ENCODE peak calls at places on chromosomes 7 and 10, in ten cellular contexts. S is body of pancreas, Q is tibial nerve, U is HCT116, J is transverse colon, T is heart left ventricle, P is IMR-90, O is spleen, Y is esophagus muscularis mucosa, E is upper lobe of left lung. B is an unnamed sample. For H3K36me3, the result is how much of the 10 kb centered on the place peaks cover.

GRCh38 chr7:17521437-17521836 is 223.0 kb downstream of the AHR start:
- DNase-seq in O (no peak), T (no peak), Y (no peak), P (peak), U (no peak), E (no peak), Q (no peak), J (no peak), S (no peak), B (no peak)

GRCh38 chr7:80584778-80585177 is 53.7 kb upstream of the CD36 start:
- DNase-seq in U (no peak), P (peak), O (no peak), E (peak), T (no peak), Y (no peak), S (peak), Q (no peak), J (no peak), B (no peak)

GRCh38 chr7:107773027-107773426 is 29.1 kb downstream of the CBLL1 start:
- DNase-seq in Y (no peak), E (no peak), O (no peak), S (no peak), T (no peak), Q (no peak), U (no peak), P (no peak), J (no peak), B (no peak)

GRCh38 chr7:94486206-94486605 is 23.4 kb upstream of the CASD1 start:
- DNase-seq in J (no peak), Q (no peak), P (no peak), U (no peak), T (no peak), O (no peak), S (no peak), E (no peak), Y (no peak), B (no peak)

GRCh38 chr10:29317027-29317420 is 28.2 kb downstream of the LYZL1 start:
- DNase-seq in T (no peak), Q (no peak), E (no peak), Y (no peak), U (no peak), J (no peak), S (no peak), P (peak), O (no peak), B (no peak)

GRCh38 chr10:15168296-15168780 is at the start of gene NMT2:
- DNase-seq in S (no peak), Q (no peak), T (no peak), Y (no peak), O (peak), U (peak), J (no peak), P (no peak), E (no peak), B (peak)

GRCh38 chr10:71396084-71396713 is 521 bp upstream of the CDH23 start:
- DNase-seq in S (peak), E (peak), Y (no peak), J (peak), O (peak), P (no peak), Q (no peak), U (no peak), T (peak), B (peak)

GRCh38 chr7:106885652-106886051 is 20.6 kb downstream of the PIK3CG start:
- DNase-seq in O (no peak), J (no peak), S (no peak), E (no peak), U (no peak), Q (no peak), T (no peak), Y (no peak), P (no peak), B (no peak)

GRCh38 chr10:42598249-42598873 is 40.0 kb downstream of the ZNF33B start:
- DNase-seq in S (no peak), J (no peak), E (no peak), O (no peak), T (no peak), P (no peak), U (no peak), Q (no peak), Y (no peak), B (no peak)

GRCh38 chr10:129305046-129305445 is 162.0 kb upstream of the MGMT start:
- DNase-seq in S (no peak), P (no peak), T (no peak), Q (no peak), U (no peak), J (no peak), Y (no peak), E (no peak), O (no peak), B (no peak)

GRCh38 chr10:89414879-89415821 is 782 bp downstream of the IFIT5 start:
- DNase-seq in O (peak), P (peak), J (peak), Q (peak), T (peak), U (no peak), Y (no peak), E (peak), S (peak), B (peak)

GRCh38 chr10:35409094-35409582 is 72.8 kb downstream of the CCNY start:
- DNase-seq in J (no peak), O (no peak), E (no peak), Q (no peak), U (no peak), P (peak), T (no peak), S (peak), Y (no peak), B (no peak)

GRCh38 chr10:48447356-48448215 is 141.1 kb downstream of the MAPK8 start:
- DNase-seq in U (no peak), P (no peak), T (no peak), S (no peak), E (no peak), J (no peak), Y (no peak), O (peak), Q (no peak), B (no peak)

GRCh38 chr7:84105582-84105981 is 89.0 kb downstream of the SEMA3A start:
- DNase-seq in U (no peak), Q (no peak), E (no peak), P (peak), T (no peak), S (no peak), Y (no peak), O (no peak), J (no peak), B (no peak)

GRCh38 chr10:132522521-132523411 is 14.8 kb upstream of the INPP5A start:
- DNase-seq in Q (no peak), Y (no peak), U (no peak), E (peak), J (peak), O (peak), S (peak), P (no peak), T (peak), B (peak)

GRCh38 chr7:117750612-117751563 is 122.4 kb downstream of the CTTNBP2 start:
- DNase-seq in T (no peak), Y (no peak), J (no peak), U (no peak), Q (no peak), P (peak), O (no peak), S (no peak), E (no peak), B (no peak)

GRCh38 chr7:155237730-155238129 is 59.9 kb upstream of the INSIG1 start:
- DNase-seq in Q (no peak), P (no peak), O (peak), J (no peak), Y (no peak), U (no peak), T (no peak), E (no peak), S (no peak), B (no peak)

GRCh38 chr10:5640036-5640435 is 26.4 kb downstream of the ASB13 start:
- DNase-seq in T (no peak), O (no peak), U (no peak), S (no peak), E (no peak), P (no peak), J (no peak), Q (no peak), Y (no peak), B (no peak)

GRCh38 chr10:110680473-110681020 is 36.4 kb downstream of the RBM20 start:
- DNase-seq in U (no peak), Q (no peak), P (no peak), S (no peak), Y (no peak), T (no peak), E (no peak), J (no peak), O (no peak), B (no peak)

GRCh38 chr7:30206942-30207341 is 72.2 kb downstream of the MTURN start:
- DNase-seq in T (no peak), O (no peak), J (no peak), U (no peak), P (no peak), Q (no peak), Y (peak), S (no peak), E (no peak), B (no peak)

GRCh38 chr10:95333997-95334792 is 43.4 kb upstream of the PDLIM1 start:
- DNase-seq in Y (no peak), J (peak), U (no peak), P (peak), S (no peak), E (peak), O (no peak), T (peak), Q (no peak), B (peak)

GRCh38 chr10:83166344-83166743 is 973.0 kb upstream of the GHITM start:
- DNase-seq in T (no peak), O (no peak), U (no peak), Q (no peak), E (no peak), J (no peak), Y (no peak), S (peak), P (no peak), B (no peak)

GRCh38 chr10:26087666-26088065 is 128.9 kb upstream of the GAD2 start:
- DNase-seq in O (no peak), P (no peak), U (no peak), T (no peak), E (no peak), S (no peak), J (no peak), Q (no peak), Y (no peak), B (no peak)

GRCh38 chr10:35372329-35372728 is 36.0 kb downstream of the CCNY start:
- DNase-seq in U (no peak), Q (no peak), T (peak), S (no peak), O (no peak), Y (no peak), P (no peak), E (peak), J (no peak), B (no peak)

GRCh38 chr7:151448261-151449252 is 8.6 kb upstream of the CRYGN start:
- DNase-seq in O (peak), U (peak), E (peak), J (peak), P (peak), Y (peak), T (peak), Q (peak), S (peak), B (peak)

GRCh38 chr10:133378251-133379096 is 588 bp upstream of the PAOX start:
- DNase-seq in Y (no peak), Q (peak), J (peak), S (peak), O (peak), P (peak), U (no peak), T (peak), E (peak), B (peak)

GRCh38 chr10:129090618-129091366 is 376.2 kb upstream of the MGMT start:
- DNase-seq in S (no peak), Q (no peak), O (no peak), Y (peak), U (no peak), E (no peak), J (no peak), P (no peak), T (no peak), B (no peak)

GRCh38 chr7:130273081-130273699 is 6.5 kb downstream of the CPA2 start:
- DNase-seq in Q (no peak), O (no peak), P (peak), T (no peak), U (no peak), J (no peak), Y (peak), S (no peak), E (no peak), B (peak)

GRCh38 chr10:117004627-117005453 is at the start of gene SHTN1:
- DNase-seq in Q (peak), O (peak), Y (no peak), U (peak), P (peak), T (peak), J (peak), S (peak), E (peak), B (peak)
- TF ChIP-seq POLR2A in Q (no peak), O (no peak), Y (no peak), U (peak), P (no peak), T (no peak), J (peak), S (peak), E (peak), B (no peak)

DNA sequence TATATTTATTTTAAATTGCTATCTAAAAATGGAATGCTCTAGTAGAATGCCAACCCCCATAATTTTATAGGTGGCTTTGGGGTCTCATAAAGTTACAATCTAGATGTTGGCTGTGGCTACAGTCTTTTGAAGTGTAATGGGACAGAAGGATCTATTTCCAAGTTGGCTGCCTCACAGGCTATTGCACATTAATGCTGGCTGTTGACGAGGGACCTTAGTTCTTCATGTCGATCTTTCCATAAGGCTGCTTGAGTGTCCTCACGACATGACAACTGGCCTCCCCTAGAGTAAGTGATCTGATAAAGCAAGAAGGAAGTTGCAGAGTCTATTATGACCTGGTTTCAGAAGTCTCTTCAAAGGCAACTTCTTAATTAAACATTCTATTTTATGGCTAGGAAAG is 36.3 kb downstream of the WDR11 start:
- DNase-seq in U (no peak), E (no peak), S (no peak), Y (no peak), P (no peak), O (no peak), J (no peak), T (no peak), Q (no peak), B (no peak)
- H3K36me3 ChIP-seq in U (under half), E (half or more), S (under half), Y (half or more), P (under half), O (half or more), J (under half), T (half or more), Q (half or more), B (under half)

GRCh38 chr10:11162828-11163599 is 145.3 kb downstream of the CELF2 start:
- DNase-seq in E (peak), T (peak), O (peak), J (peak), Y (no peak), P (no peak), U (no peak), S (no peak), Q (peak), B (no peak)
- TF ChIP-seq POLR2A in E (no peak), T (no peak), O (peak), J (no peak), Y (no peak), P (no peak), U (no peak), S (no peak), Q (no peak), B (no peak)

GRCh38 chr7:749121-749520 is 22.0 kb upstream of the PRKAR1B start:
- DNase-seq in Y (no peak), P (no peak), U (no peak), Q (no peak), E (no peak), J (no peak), S (peak), O (peak), T (no peak), B (no peak)
- H3K36me3 ChIP-seq in Y (half or more), P (under half), U (under half), Q (half or more), E (under half), J (under half), S (under half), O (half or more), T (under half), B (under half)

GRCh38 chr10:31133628-31134302 is 102.1 kb upstream of the ZNF438 start:
- DNase-seq in T (peak), P (peak), Q (peak), S (peak), Y (peak), O (peak), U (no peak), E (peak), J (peak), B (peak)
- TF ChIP-seq POLR2A in T (no peak), P (peak), Q (peak), S (peak), Y (peak), O (no peak), U (no peak), E (no peak), J (no peak), B (peak)

GRCh38 chr10:11425672-11426071 is 185.8 kb downstream of the USP6NL start:
- DNase-seq in P (no peak), T (no peak), U (no peak), E (no peak), O (no peak), J (no peak), Q (no peak), Y (no peak), S (no peak), B (no peak)

GRCh38 chr10:11430421-11431275 is 180.8 kb downstream of the USP6NL start:
- DNase-seq in Y (no peak), P (no peak), U (no peak), J (no peak), E (no peak), T (no peak), Q (no peak), O (no peak), S (no peak), B (no peak)

GRCh38 chr10:11433657-11434056 is 177.8 kb downstream of the USP6NL start:
- DNase-seq in O (no peak), Y (no peak), E (no peak), U (no peak), S (no peak), Q (no peak), T (no peak), P (no peak), J (no peak), B (no peak)

GRCh38 chr10:11425288-11425595 is 186.2 kb downstream of the USP6NL start:
- DNase-seq in T (no peak), P (no peak), O (no peak), Q (no peak), Y (no peak), J (no peak), S (no peak), E (no peak), U (no peak), B (no peak)

GRCh38 chr10:11429439-11430052 is 181.9 kb downstream of the USP6NL start:
- DNase-seq in Y (no peak), U (no peak), P (peak), O (no peak), E (no peak), Q (no peak), J (no peak), S (no peak), T (no peak), B (no peak)
- H3K36me3 ChIP-seq in Y (under half), U (under half), P (under half), O (under half), E (under half), Q (under half), J (under half), S (under half), T (under half), B (under half)

DNA sequence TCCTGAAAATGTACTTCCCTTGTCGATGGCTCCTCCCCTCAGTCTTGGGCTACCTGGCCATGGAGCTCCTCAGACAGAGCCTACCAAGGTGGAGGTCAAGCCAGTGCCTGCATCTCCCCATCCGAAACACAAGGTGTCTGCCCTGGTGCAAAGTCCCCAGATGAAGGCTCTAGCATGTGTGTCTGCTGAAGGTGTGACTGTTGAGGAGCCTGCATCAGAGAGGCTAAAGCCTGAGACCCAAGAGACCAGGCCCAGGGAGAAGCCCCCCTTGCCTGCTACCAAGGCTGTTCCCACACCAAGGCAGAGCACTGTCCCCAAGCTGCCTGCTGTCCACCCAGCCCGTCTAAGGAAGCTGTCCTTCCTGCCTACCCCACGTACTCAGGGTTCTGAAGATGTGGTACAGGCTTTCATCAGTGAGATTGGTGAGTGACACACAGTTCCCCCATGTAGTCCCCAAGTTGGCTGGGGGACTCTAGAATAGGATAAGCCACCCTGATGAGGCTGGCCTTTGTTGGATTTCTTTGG is 8.8 kb downstream of the PPRC1 start:
- DNase-seq in J (no peak), Q (no peak), T (no peak), U (no peak), O (no peak), P (no peak), S (no peak), E (no peak), Y (no peak), B (peak)
- TF ChIP-seq POLR2A in J (no peak), Q (no peak), T (no peak), U (no peak), O (no peak), P (no peak), S (no peak), E (no peak), Y (no peak), B (no peak)

GRCh38 chr7:99359465-99360154 is 14.9 kb upstream of the ARPC1B start:
- DNase-seq in E (no peak), Y (no peak), O (no peak), J (no peak), S (no peak), P (no peak), T (no peak), U (no peak), Q (no peak), B (no peak)
- H3K36me3 ChIP-seq in E (half or more), Y (half or more), O (half or more), J (under half), S (under half), P (under half), T (half or more), U (under half), Q (half or more), B (under half)